ENCODE peak calls at places on chromosome 14, in seven cellular contexts. One of them, this sample, is unnamed.
A peak's percentile ranks its signal among the peaks of the same experiment; 100 is the strongest.

GRCh38 chr14:68113328-68113930 is 293.9 kb downstream of the RAD51B start:
- DNase-seq in endothelial cell of umbilical vein: no peak
- DNase-seq in neural progenitor cell: no peak
- DNase-seq in H1: no peak
- DNase-seq in GM06990: no peak
- DNase-seq in Caco-2: no peak
- DNase-seq in adrenal gland: no peak
- DNase-seq in this sample: no peak

GRCh38 chr14:61749867-61750266 is 12.4 kb upstream of the SNAPC1 start:
- DNase-seq in neural progenitor cell: no peak
- DNase-seq in GM06990: no peak
- DNase-seq in H1: no peak
- DNase-seq in endothelial cell of umbilical vein: peak; percentile 48
- DNase-seq in Caco-2: peak; percentile 77
- DNase-seq in adrenal gland: no peak
- DNase-seq in this sample: no peak

GRCh38 chr14:39426605-39427004 is 5.6 kb downstream of the FBXO33 start:
- DNase-seq in endothelial cell of umbilical vein: peak; percentile 77
- DNase-seq in Caco-2: no peak
- DNase-seq in neural progenitor cell: no peak
- DNase-seq in adrenal gland: no peak
- DNase-seq in GM06990: no peak
- DNase-seq in H1: no peak
- DNase-seq in this sample: no peak

GRCh38 chr14:49691031-49691430 is 1.9 kb upstream of the KLHDC1 start:
- DNase-seq in neural progenitor cell: no peak
- DNase-seq in GM06990: no peak
- DNase-seq in endothelial cell of umbilical vein: no peak
- DNase-seq in Caco-2: no peak
- DNase-seq in adrenal gland: no peak
- DNase-seq in H1: no peak
- DNase-seq in this sample: no peak

GRCh38 chr14:67508973-67509372 is 20.5 kb upstream of the TMEM229B start:
- DNase-seq in Caco-2: no peak
- DNase-seq in adrenal gland: no peak
- DNase-seq in GM06990: no peak
- DNase-seq in endothelial cell of umbilical vein: no peak
- DNase-seq in H1: no peak
- DNase-seq in neural progenitor cell: no peak
- DNase-seq in this sample: no peak

GRCh38 chr14:101600336-101600890 is 39.1 kb downstream of the DIO3 start:
- DNase-seq in H1: no peak
- DNase-seq in neural progenitor cell: no peak
- DNase-seq in endothelial cell of umbilical vein: no peak
- DNase-seq in GM06990: no peak
- DNase-seq in adrenal gland: no peak
- DNase-seq in Caco-2: no peak
- DNase-seq in this sample: no peak

GRCh38 chr14:94373708-94374107 is 14.7 kb downstream of the SERPINA1 start:
- DNase-seq in neural progenitor cell: no peak
- DNase-seq in adrenal gland: no peak
- DNase-seq in H1: no peak
- DNase-seq in Caco-2: no peak
- DNase-seq in endothelial cell of umbilical vein: no peak
- DNase-seq in GM06990: no peak
- DNase-seq in this sample: peak; percentile 93

GRCh38 chr14:73829526-73830431 is 21.9 kb upstream of the PTGR2 start:
- DNase-seq in adrenal gland: peak; percentile 72
- DNase-seq in GM06990: peak; percentile 52
- DNase-seq in endothelial cell of umbilical vein: peak; percentile 40
- DNase-seq in neural progenitor cell: no peak
- DNase-seq in Caco-2: no peak
- DNase-seq in H1: no peak
- DNase-seq in this sample: peak; percentile 98

GRCh38 chr14:78104130-78104529 is 66.0 kb upstream of the NRXN3 start:
- DNase-seq in Caco-2: no peak
- DNase-seq in adrenal gland: no peak
- DNase-seq in neural progenitor cell: no peak
- DNase-seq in endothelial cell of umbilical vein: no peak
- DNase-seq in H1: no peak
- DNase-seq in GM06990: no peak
- DNase-seq in this sample: no peak

GRCh38 chr14:102187583-102188001 is 47.9 kb downstream of the WDR20 start:
- DNase-seq in endothelial cell of umbilical vein: no peak
- DNase-seq in neural progenitor cell: no peak
- DNase-seq in adrenal gland: peak; percentile 57
- DNase-seq in Caco-2: no peak
- DNase-seq in H1: no peak
- DNase-seq in GM06990: no peak
- DNase-seq in this sample: no peak

GRCh38 chr14:94963051-94963450 is 193.1 kb upstream of the GSC start:
- DNase-seq in H1: no peak
- DNase-seq in Caco-2: no peak
- DNase-seq in adrenal gland: no peak
- DNase-seq in neural progenitor cell: no peak
- DNase-seq in GM06990: no peak
- DNase-seq in endothelial cell of umbilical vein: no peak
- DNase-seq in this sample: no peak

GRCh38 chr14:67650694-67651093 is 23.7 kb downstream of the VTI1B start:
- DNase-seq in H1: no peak
- DNase-seq in GM06990: no peak
- DNase-seq in neural progenitor cell: no peak
- DNase-seq in Caco-2: no peak
- DNase-seq in endothelial cell of umbilical vein: no peak
- DNase-seq in adrenal gland: no peak
- DNase-seq in this sample: peak; percentile 61

GRCh38 chr14:54931598-54932340 is 29.1 kb upstream of the GCH1 start:
- DNase-seq in neural progenitor cell: no peak
- DNase-seq in Caco-2: no peak
- DNase-seq in endothelial cell of umbilical vein: no peak
- DNase-seq in H1: no peak
- DNase-seq in adrenal gland: no peak
- DNase-seq in GM06990: no peak
- DNase-seq in this sample: no peak

DNA sequence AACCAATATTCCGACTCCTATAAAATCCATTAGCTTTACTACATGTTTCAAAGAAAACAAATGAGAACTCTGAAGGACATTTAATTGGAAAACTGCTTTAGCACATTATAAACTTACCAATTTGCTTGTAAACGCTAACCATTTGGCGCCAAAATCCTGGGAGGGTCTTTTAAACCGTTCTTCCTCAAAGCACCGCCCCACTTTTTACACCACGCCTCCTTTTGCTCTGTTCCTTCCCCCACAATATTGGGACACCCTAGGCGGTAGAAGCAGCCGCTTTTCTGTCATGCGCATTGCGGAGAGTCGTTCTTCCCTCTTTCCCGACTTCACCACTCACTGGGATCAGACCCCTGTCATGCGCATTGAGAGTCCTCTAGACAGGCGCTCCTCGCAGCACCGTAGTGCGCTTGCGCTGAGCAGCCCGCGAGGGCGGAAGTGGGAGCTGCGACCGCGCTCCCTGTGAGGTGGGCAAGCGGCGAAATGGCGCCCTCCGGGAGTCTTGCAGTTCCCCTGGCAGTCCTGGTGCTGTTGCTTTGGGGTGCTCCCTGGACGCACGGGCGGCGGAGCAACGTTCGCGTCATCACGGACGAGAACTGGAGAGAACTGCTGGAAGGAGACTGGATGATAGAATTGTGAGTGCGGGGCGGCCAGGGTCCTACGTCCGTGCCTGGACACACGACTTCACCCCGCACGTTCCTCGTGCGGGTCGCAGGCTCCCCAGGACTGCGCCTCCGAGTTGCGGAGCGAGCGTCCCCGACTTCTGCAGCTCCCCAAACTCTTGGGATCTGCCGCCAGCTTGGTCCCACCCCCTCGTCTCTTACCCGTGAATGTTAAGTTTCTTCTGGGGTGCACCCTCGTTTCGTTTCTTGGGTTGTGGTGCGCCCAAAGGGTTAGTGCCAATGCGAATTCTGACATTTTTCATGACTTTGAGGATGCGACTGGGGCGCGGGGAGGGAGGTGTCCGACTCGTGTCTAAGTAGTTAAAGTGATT is at the start of gene TMX1:
- DNase-seq in adrenal gland: peak; percentile 96
- DNase-seq in H1: peak; percentile 92
- DNase-seq in Caco-2: peak; percentile 98
- DNase-seq in endothelial cell of umbilical vein: peak; percentile 99
- DNase-seq in neural progenitor cell: peak; percentile 99
- DNase-seq in GM06990: peak; percentile 96
- DNase-seq in this sample: peak; percentile 86
- TF ChIP-seq CTCF in adrenal gland: no peak
- TF ChIP-seq CTCF in H1: peak; percentile 11
- TF ChIP-seq CTCF in Caco-2: peak; percentile 6
- TF ChIP-seq CTCF in endothelial cell of umbilical vein: no peak
- TF ChIP-seq CTCF in neural progenitor cell: peak; percentile 31
- TF ChIP-seq CTCF in GM06990: peak; percentile 10
- TF ChIP-seq CTCF in this sample: peak; percentile 4

GRCh38 chr14:75440733-75441474 is 13.1 kb downstream of the JDP2 start:
- DNase-seq in GM06990: no peak
- DNase-seq in Caco-2: no peak
- DNase-seq in H1: no peak
- DNase-seq in endothelial cell of umbilical vein: no peak
- DNase-seq in neural progenitor cell: no peak
- DNase-seq in adrenal gland: peak; percentile 74
- DNase-seq in this sample: no peak
- H3K4me3 ChIP-seq in GM06990: no peak overlapping the region
- H3K4me3 ChIP-seq in Caco-2: no peak overlapping the region
- H3K4me3 ChIP-seq in H1: no peak overlapping the region
- H3K4me3 ChIP-seq in endothelial cell of umbilical vein: no peak overlapping the region
- H3K4me3 ChIP-seq in neural progenitor cell: no peak overlapping the region
- H3K4me3 ChIP-seq in adrenal gland: no peak overlapping the region
- H3K4me3 ChIP-seq in this sample: no peak overlapping the region

GRCh38 chr14:79274641-79275366 is 936.5 kb downstream of the DIO2 start:
- DNase-seq in H1: no peak
- DNase-seq in Caco-2: no peak
- DNase-seq in neural progenitor cell: no peak
- DNase-seq in adrenal gland: no peak
- DNase-seq in GM06990: no peak
- DNase-seq in endothelial cell of umbilical vein: no peak
- DNase-seq in this sample: no peak
- TF ChIP-seq CTCF in H1: no peak
- TF ChIP-seq CTCF in Caco-2: peak; percentile 22
- TF ChIP-seq CTCF in neural progenitor cell: no peak
- TF ChIP-seq CTCF in adrenal gland: no peak
- TF ChIP-seq CTCF in GM06990: no peak
- TF ChIP-seq CTCF in endothelial cell of umbilical vein: no peak
- TF ChIP-seq CTCF in this sample: no peak

GRCh38 chr14:24715239-24715638 is 81.2 kb upstream of the GZMB start:
- DNase-seq in adrenal gland: no peak
- DNase-seq in neural progenitor cell: no peak
- DNase-seq in GM06990: no peak
- DNase-seq in Caco-2: no peak
- DNase-seq in endothelial cell of umbilical vein: no peak
- DNase-seq in H1: no peak
- DNase-seq in this sample: no peak
- H3K4me3 ChIP-seq in adrenal gland: no peak overlapping the region
- H3K4me3 ChIP-seq in neural progenitor cell: no peak overlapping the region
- H3K4me3 ChIP-seq in GM06990: no peak overlapping the region
- H3K4me3 ChIP-seq in Caco-2: no peak overlapping the region
- H3K4me3 ChIP-seq in endothelial cell of umbilical vein: no peak overlapping the region
- H3K4me3 ChIP-seq in H1: no peak overlapping the region
- H3K4me3 ChIP-seq in this sample: no peak overlapping the region

This sample was measured in epithelial cell of proximal tubule.